ENCODE peak calls at places on chromosomes 11 and 22, in six cellular contexts. G is astrocyte of the spinal cord; K is activated CD4-positive, alpha-beta T cell treated with anti-CD3 and anti-CD28 coated beads for 48 hours; R is cardiac fibroblast; J is Daoy; I is H7. X is an unnamed sample.

GRCh38 chr11:59769828-59770227 is 14.7 kb downstream of the STX3 start:
- DNase-seq in G (no peak), K (no peak), R (no peak), J (no peak), I (no peak), X (no peak)

GRCh38 chr22:45892681-45893461 is 84.1 kb downstream of the WNT7B start:
- DNase-seq in G (no peak), K (no peak), R (no peak), J (no peak), I (no peak), X (no peak)

GRCh38 chr11:118126082-118126838 is 26.4 kb downstream of the SCN4B start:
- DNase-seq in G (no peak), K (peak), R (no peak), J (peak), I (no peak), X (no peak)

GRCh38 chr22:36328635-36329216 is 59.0 kb downstream of the MYH9 start:
- DNase-seq in G (peak), K (peak), R (peak), J (peak), I (no peak), X (peak)

GRCh38 chr11:126333142-126333541 is 22.3 kb upstream of the ST3GAL4 start:
- DNase-seq in G (no peak), K (no peak), R (no peak), J (no peak), I (no peak), X (no peak)

GRCh38 chr11:64799925-64800632 is 2.9 kb downstream of the MAP4K2 start:
- DNase-seq in G (no peak), K (no peak), R (no peak), J (no peak), I (peak), X (no peak)

GRCh38 chr11:5922749-5923426 is 19.2 kb upstream of the OR56A3 start:
- DNase-seq in G (no peak), K (peak), R (peak), J (peak), I (no peak), X (no peak)

GRCh38 chr22:44363214-44363979 is 50.6 kb upstream of the SHISAL1 start:
- DNase-seq in G (peak), K (no peak), R (peak), J (peak), I (no peak), X (peak)

GRCh38 chr11:120660024-120660565 is 148.5 kb downstream of the GRIK4 start:
- DNase-seq in G (peak), K (peak), R (peak), J (peak), I (peak), X (peak)

GRCh38 chr11:117824571-117825537 is at the start of gene FXYD2:
- DNase-seq in G (no peak), K (no peak), R (no peak), J (no peak), I (peak), X (peak)